ENCODE peak calls at places on chromosomes 16 and 17, in nine cellular contexts. One of them, this sample, is unnamed.

GRCh38 chr16:28063047-28063521 is 430 bp downstream of the GSG1L start:
- DNase-seq in PC-3: no peak
- DNase-seq in RWPE2: no peak
- DNase-seq in GM12878: no peak
- DNase-seq in astrocyte of the cerebellum: no peak
- DNase-seq in brain microvascular endothelial cell: no peak
- DNase-seq in pancreas: no peak
- DNase-seq in heart left ventricle: no peak
- DNase-seq in heart right ventricle: no peak
- DNase-seq in this sample: no peak

GRCh38 chr17:82602487-82602886 is 45.8 kb downstream of the WDR45B start:
- DNase-seq in PC-3: no peak
- DNase-seq in RWPE2: no peak
- DNase-seq in GM12878: no peak
- DNase-seq in astrocyte of the cerebellum: no peak
- DNase-seq in brain microvascular endothelial cell: no peak
- DNase-seq in pancreas: no peak
- DNase-seq in heart left ventricle: no peak
- DNase-seq in heart right ventricle: no peak
- DNase-seq in this sample: no peak

GRCh38 chr16:1300664-1301476 is 8.6 kb upstream of the UBE2I start:
- DNase-seq in PC-3: peak
- DNase-seq in RWPE2: no peak
- DNase-seq in GM12878: no peak
- DNase-seq in astrocyte of the cerebellum: no peak
- DNase-seq in brain microvascular endothelial cell: peak
- DNase-seq in pancreas: peak
- DNase-seq in heart left ventricle: peak
- DNase-seq in heart right ventricle: peak
- DNase-seq in this sample: no peak

GRCh38 chr16:74748710-74749073 is 25.9 kb downstream of the FA2H start:
- DNase-seq in PC-3: no peak
- DNase-seq in RWPE2: no peak
- DNase-seq in GM12878: no peak
- DNase-seq in astrocyte of the cerebellum: no peak
- DNase-seq in brain microvascular endothelial cell: no peak
- DNase-seq in pancreas: no peak
- DNase-seq in heart left ventricle: no peak
- DNase-seq in heart right ventricle: no peak
- DNase-seq in this sample: no peak

GRCh38 chr17:28173801-28174200 is 131.3 kb downstream of the NLK start:
- DNase-seq in PC-3: no peak
- DNase-seq in RWPE2: no peak
- DNase-seq in GM12878: no peak
- DNase-seq in astrocyte of the cerebellum: no peak
- DNase-seq in brain microvascular endothelial cell: no peak
- DNase-seq in pancreas: no peak
- DNase-seq in heart left ventricle: no peak
- DNase-seq in heart right ventricle: no peak
- DNase-seq in this sample: no peak

GRCh38 chr16:76926042-76926441 is 264.9 kb upstream of the MON1B start:
- DNase-seq in PC-3: no peak
- DNase-seq in RWPE2: no peak
- DNase-seq in GM12878: no peak
- DNase-seq in astrocyte of the cerebellum: no peak
- DNase-seq in brain microvascular endothelial cell: no peak
- DNase-seq in pancreas: no peak
- DNase-seq in heart left ventricle: no peak
- DNase-seq in heart right ventricle: no peak
- DNase-seq in this sample: no peak

GRCh38 chr17:35254107-35254802 is 11.4 kb downstream of the SLFN5 start:
- DNase-seq in PC-3: peak
- DNase-seq in RWPE2: no peak
- DNase-seq in GM12878: no peak
- DNase-seq in astrocyte of the cerebellum: peak
- DNase-seq in brain microvascular endothelial cell: peak
- DNase-seq in pancreas: peak
- DNase-seq in heart left ventricle: peak
- DNase-seq in heart right ventricle: peak
- DNase-seq in this sample: peak

GRCh38 chr16:66846831-66847230 is 2.6 kb downstream of the CA7 start:
- DNase-seq in PC-3: no peak
- DNase-seq in RWPE2: peak
- DNase-seq in GM12878: no peak
- DNase-seq in astrocyte of the cerebellum: no peak
- DNase-seq in brain microvascular endothelial cell: no peak
- DNase-seq in pancreas: no peak
- DNase-seq in heart left ventricle: no peak
- DNase-seq in heart right ventricle: no peak
- DNase-seq in this sample: no peak

GRCh38 chr16:66274335-66275110 is 92.0 kb upstream of the CDH5 start:
- DNase-seq in PC-3: peak
- DNase-seq in RWPE2: no peak
- DNase-seq in GM12878: no peak
- DNase-seq in astrocyte of the cerebellum: no peak
- DNase-seq in brain microvascular endothelial cell: no peak
- DNase-seq in pancreas: no peak
- DNase-seq in heart left ventricle: no peak
- DNase-seq in heart right ventricle: no peak
- DNase-seq in this sample: no peak

GRCh38 chr17:66002807-66003206 is 189.1 kb downstream of the CEP112 start:
- DNase-seq in PC-3: no peak
- DNase-seq in RWPE2: no peak
- DNase-seq in GM12878: no peak
- DNase-seq in astrocyte of the cerebellum: no peak
- DNase-seq in brain microvascular endothelial cell: no peak
- DNase-seq in pancreas: no peak
- DNase-seq in heart left ventricle: no peak
- DNase-seq in heart right ventricle: no peak
- DNase-seq in this sample: no peak

GRCh38 chr17:70172449-70172848 is 3.1 kb downstream of the KCNJ2 start:
- DNase-seq in PC-3: no peak
- DNase-seq in RWPE2: no peak
- DNase-seq in GM12878: no peak
- DNase-seq in astrocyte of the cerebellum: no peak
- DNase-seq in brain microvascular endothelial cell: no peak
- DNase-seq in pancreas: no peak
- DNase-seq in heart left ventricle: no peak
- DNase-seq in heart right ventricle: no peak
- DNase-seq in this sample: no peak

GRCh38 chr17:75558666-75559530 is 28.7 kb upstream of the MYO15B start:
- DNase-seq in PC-3: no peak
- DNase-seq in RWPE2: no peak
- DNase-seq in GM12878: no peak
- DNase-seq in astrocyte of the cerebellum: no peak
- DNase-seq in brain microvascular endothelial cell: no peak
- DNase-seq in pancreas: no peak
- DNase-seq in heart left ventricle: no peak
- DNase-seq in heart right ventricle: no peak
- DNase-seq in this sample: no peak

GRCh38 chr17:9002610-9003354 is 18.5 kb upstream of the NTN1 start:
- DNase-seq in PC-3: no peak
- DNase-seq in RWPE2: no peak
- DNase-seq in GM12878: no peak
- DNase-seq in astrocyte of the cerebellum: no peak
- DNase-seq in brain microvascular endothelial cell: no peak
- DNase-seq in pancreas: no peak
- DNase-seq in heart left ventricle: peak
- DNase-seq in heart right ventricle: no peak
- DNase-seq in this sample: no peak

DNA sequence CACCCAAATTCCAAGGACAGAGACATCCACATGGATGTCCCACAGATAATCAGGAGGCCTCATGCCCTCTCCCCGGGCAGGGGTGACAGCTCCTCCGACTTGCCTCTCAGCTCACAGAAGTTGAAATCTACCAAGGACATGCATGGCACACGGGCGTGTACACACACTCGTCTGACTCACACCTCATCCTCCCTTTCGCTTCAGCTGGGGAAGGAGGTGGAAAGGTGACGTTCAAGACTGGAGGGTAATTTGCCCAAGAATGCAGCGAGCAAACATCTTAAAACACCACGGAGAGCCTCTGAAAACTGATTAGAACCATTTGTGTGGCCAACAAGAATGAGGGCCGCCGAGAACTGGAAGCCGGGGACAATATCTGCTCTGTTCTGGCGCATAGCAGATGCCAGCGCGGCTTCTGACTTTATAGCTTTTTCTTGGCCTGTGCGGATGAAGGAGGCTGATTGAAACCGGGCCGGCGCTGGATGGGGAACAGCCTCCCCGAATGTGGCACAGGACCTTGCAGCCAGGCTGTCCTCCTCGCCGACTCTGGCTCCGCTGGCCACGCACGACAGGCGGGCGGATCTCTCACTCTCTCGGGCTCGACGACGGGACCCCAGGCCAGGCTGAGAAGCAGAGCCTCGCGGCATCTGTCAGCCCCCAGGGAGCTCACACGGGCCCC is 100.9 kb downstream of the C16orf95 start:
- DNase-seq in PC-3: peak
- DNase-seq in RWPE2: no peak
- DNase-seq in GM12878: no peak
- DNase-seq in astrocyte of the cerebellum: no peak
- DNase-seq in brain microvascular endothelial cell: no peak
- DNase-seq in pancreas: no peak
- DNase-seq in heart left ventricle: no peak
- DNase-seq in heart right ventricle: no peak
- DNase-seq in this sample: no peak
- H3K4me3 ChIP-seq in PC-3: no peak
- H3K4me3 ChIP-seq in RWPE2: no peak
- H3K4me3 ChIP-seq in GM12878: no peak
- H3K4me3 ChIP-seq in astrocyte of the cerebellum: no peak
- H3K4me3 ChIP-seq in brain microvascular endothelial cell: peak
- H3K4me3 ChIP-seq in pancreas: no peak
- H3K4me3 ChIP-seq in heart left ventricle: no peak
- H3K4me3 ChIP-seq in heart right ventricle: no peak
- H3K4me3 ChIP-seq in this sample: peak

DNA sequence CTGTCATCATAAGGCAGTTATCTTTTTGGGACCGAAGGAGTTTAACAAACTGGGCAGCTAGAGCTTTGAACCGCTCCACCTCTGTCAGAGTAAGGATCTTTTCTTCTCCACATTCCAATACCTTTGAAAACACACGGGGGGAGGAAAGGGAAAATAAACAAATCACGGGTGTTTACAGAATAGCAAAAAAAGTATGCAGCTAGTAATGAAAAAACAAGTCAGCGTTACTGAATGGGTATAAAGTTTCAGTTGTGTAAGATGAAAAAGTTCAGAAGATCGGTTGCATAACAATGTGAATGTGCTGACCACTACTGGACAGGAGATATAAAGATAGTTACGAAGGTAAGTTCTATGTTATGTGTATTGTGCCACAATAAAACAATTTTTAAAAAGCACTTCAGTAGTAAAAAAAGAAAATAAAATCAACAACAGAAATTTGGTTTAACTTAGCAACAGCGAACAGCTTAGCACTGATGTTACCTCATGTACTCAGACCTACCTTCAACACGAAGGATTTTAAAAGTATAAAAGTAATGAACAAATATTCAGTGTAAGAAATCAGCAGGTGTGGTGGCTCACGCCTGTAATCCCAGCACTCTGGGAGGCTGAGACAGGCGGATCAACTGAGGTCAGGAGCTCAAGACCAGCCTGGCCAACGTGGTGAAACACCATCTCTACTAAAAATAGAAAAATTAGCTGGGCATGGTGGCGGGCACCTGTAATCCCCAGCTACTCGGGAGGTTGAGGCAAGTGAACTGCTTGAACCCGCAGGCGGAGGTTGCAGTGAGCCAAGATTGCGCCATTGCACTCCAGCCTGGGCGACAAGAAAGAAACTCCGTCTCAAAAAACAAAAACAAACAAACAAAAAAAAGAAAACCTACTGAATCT is 34.3 kb downstream of the MARF1 start:
- DNase-seq in PC-3: no peak
- DNase-seq in RWPE2: no peak
- DNase-seq in GM12878: no peak
- DNase-seq in astrocyte of the cerebellum: no peak
- DNase-seq in brain microvascular endothelial cell: no peak
- DNase-seq in pancreas: no peak
- DNase-seq in heart left ventricle: no peak
- DNase-seq in heart right ventricle: no peak
- DNase-seq in this sample: no peak
- TF ChIP-seq CTCF in PC-3: no peak
- TF ChIP-seq CTCF in RWPE2: no peak
- TF ChIP-seq CTCF in GM12878: no peak
- TF ChIP-seq CTCF in astrocyte of the cerebellum: no peak
- TF ChIP-seq CTCF in brain microvascular endothelial cell: no peak
- TF ChIP-seq CTCF in pancreas: no peak
- TF ChIP-seq CTCF in heart left ventricle: no peak
- TF ChIP-seq CTCF in heart right ventricle: no peak
- TF ChIP-seq CTCF in this sample: no peak

DNA sequence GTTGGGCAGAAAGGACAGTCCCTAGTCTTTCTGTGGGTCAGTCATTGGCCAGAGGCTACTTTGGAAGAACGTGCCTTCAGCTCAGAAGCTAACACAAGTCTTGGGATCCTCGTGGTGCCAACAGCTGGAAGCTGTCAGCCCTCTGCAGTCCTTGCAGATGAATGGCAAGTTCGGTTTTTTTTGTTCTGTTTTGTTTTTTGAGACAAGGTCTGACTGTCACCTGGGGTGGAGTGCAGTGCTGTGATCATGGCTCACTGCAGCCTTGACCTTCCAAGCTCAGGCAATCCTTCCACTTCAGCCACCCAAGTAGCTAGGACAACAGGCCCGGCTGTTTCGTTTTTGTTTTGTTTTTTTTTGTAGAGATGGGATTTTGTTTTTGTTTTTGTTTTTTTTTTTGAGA is 149.4 kb downstream of the SPECC1 start:
- DNase-seq in PC-3: no peak
- DNase-seq in RWPE2: no peak
- DNase-seq in GM12878: no peak
- DNase-seq in astrocyte of the cerebellum: no peak
- DNase-seq in brain microvascular endothelial cell: no peak
- DNase-seq in pancreas: no peak
- DNase-seq in heart left ventricle: no peak
- DNase-seq in heart right ventricle: no peak
- DNase-seq in this sample: no peak
- H3K4me3 ChIP-seq in PC-3: no peak
- H3K4me3 ChIP-seq in RWPE2: no peak
- H3K4me3 ChIP-seq in GM12878: no peak
- H3K4me3 ChIP-seq in astrocyte of the cerebellum: no peak
- H3K4me3 ChIP-seq in brain microvascular endothelial cell: no peak
- H3K4me3 ChIP-seq in pancreas: no peak
- H3K4me3 ChIP-seq in heart left ventricle: no peak
- H3K4me3 ChIP-seq in heart right ventricle: no peak
- H3K4me3 ChIP-seq in this sample: no peak

DNA sequence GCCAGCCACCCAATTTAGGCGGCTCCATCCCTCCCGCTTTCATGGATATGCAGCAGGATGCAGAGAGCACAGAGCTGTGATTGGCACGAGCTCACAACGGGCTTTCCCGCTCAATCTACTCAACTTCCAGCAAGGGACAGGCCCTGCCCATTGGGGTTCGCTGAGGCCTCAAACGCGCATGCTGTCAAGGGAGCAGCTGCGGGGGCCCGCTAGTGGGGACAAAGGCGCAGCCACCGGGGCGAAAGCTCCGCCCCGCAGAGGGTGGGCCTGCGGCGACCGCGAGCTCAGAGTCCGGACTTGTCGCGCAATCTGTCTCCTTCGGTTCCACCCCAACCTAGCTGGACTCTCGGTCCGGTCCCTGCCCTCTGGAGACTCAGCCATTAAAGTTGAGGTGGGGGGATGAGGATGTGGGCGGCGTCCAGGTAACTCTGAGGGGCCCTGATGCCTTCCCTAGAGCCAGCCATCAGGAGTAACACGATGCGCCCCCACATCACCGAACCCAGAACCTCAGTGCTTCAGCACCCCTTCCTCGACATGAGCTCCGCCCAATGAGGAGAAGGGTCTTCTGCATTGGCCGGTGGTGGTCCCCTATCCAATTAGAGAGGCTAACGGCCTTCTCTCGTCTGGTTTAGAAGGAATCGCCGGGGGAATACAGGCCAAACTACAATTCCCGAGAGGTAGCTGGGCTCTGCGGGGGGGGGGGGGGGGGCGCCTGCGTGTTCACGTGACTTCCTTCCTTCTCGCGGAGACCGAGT is 489 bp upstream of the NFATC3 start:
- DNase-seq in PC-3: no peak
- DNase-seq in RWPE2: no peak
- DNase-seq in GM12878: peak
- DNase-seq in astrocyte of the cerebellum: no peak
- DNase-seq in brain microvascular endothelial cell: peak
- DNase-seq in pancreas: peak
- DNase-seq in heart left ventricle: peak
- DNase-seq in heart right ventricle: peak
- DNase-seq in this sample: peak
- TF ChIP-seq CTCF in PC-3: no peak
- TF ChIP-seq CTCF in RWPE2: no peak
- TF ChIP-seq CTCF in GM12878: peak
- TF ChIP-seq CTCF in astrocyte of the cerebellum: no peak
- TF ChIP-seq CTCF in brain microvascular endothelial cell: peak
- TF ChIP-seq CTCF in pancreas: no peak
- TF ChIP-seq CTCF in heart left ventricle: no peak
- TF ChIP-seq CTCF in heart right ventricle: peak
- TF ChIP-seq CTCF in this sample: no peak